ENCODE peak calls at places on chromosomes 5 and 9, in eight cellular contexts. X is tibial artery, A is OCI-LY7, J is cardiac muscle cell, H is Peyer's patch, M is heart left ventricle, K is HepG2, P is psoas muscle. V is an unnamed sample. For H3K4me1, the result is how much of the 10 kb centered on the place peaks cover.

GRCh38 chr9:10571699-10572098 is 41.1 kb downstream of the PTPRD start:
- DNase-seq in M (no peak), P (no peak), A (no peak), X (no peak), H (no peak), K (no peak), J (no peak), V (no peak)

GRCh38 chr5:21802869-21803490 is 1050.2 kb downstream of the CDH12 start:
- DNase-seq in A (peak), H (no peak), X (no peak), J (peak), K (peak), M (no peak), P (no peak), V (no peak)

GRCh38 chr5:56908942-56909293 is 478 bp upstream of the SETD9 start:
- DNase-seq in H (no peak), A (no peak), K (no peak), P (no peak), M (peak), J (no peak), X (peak), V (peak)

GRCh38 chr9:90421786-90422185 is 220.8 kb downstream of the DIRAS2 start:
- DNase-seq in J (no peak), H (no peak), X (no peak), A (no peak), M (no peak), K (no peak), P (no peak), V (no peak)

GRCh38 chr5:116013931-116014330 is 18.3 kb upstream of the ARL14EPL start:
- DNase-seq in P (no peak), J (no peak), A (no peak), H (no peak), K (no peak), X (no peak), M (no peak), V (no peak)

GRCh38 chr5:110040178-110040577 is 350.5 kb downstream of the MAN2A1 start:
- DNase-seq in K (peak), X (no peak), A (no peak), H (no peak), J (no peak), M (no peak), P (no peak), V (no peak)

GRCh38 chr5:153784277-153784676 is 254.4 kb downstream of the FAM114A2 start:
- DNase-seq in P (no peak), X (no peak), A (no peak), J (no peak), H (no peak), K (no peak), M (no peak), V (no peak)

GRCh38 chr9:72173080-72173479 is 23.8 kb downstream of the GDA start:
- DNase-seq in A (no peak), J (no peak), H (no peak), X (no peak), P (no peak), M (no peak), K (no peak), V (no peak)

GRCh38 chr9:37984278-37984671 is 80.3 kb upstream of the SLC25A51 start:
- DNase-seq in K (no peak), A (no peak), M (no peak), X (no peak), J (no peak), P (no peak), H (no peak), V (no peak)

DNA sequence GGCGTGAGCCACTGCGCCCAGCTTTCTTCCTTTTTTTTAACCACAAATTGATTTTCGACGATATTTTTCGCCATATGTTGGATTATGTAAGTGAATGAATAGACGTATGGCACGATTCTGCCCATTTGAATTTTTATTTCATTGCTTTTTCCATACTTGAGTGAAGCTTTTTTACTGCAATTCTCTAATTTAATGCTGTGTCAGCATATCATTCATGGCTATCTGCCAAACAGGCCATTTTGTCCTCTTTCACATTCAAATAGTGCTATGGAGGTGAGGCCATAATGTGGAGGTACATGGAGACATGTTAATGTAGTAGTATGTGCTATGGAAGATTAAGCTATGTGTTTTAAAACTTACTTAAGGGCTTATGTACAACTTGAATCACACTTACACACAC is 152.1 kb upstream of the TUSC1 start:
- DNase-seq in X (no peak), A (no peak), H (no peak), J (no peak), M (no peak), P (no peak), K (no peak), V (peak)
- H3K4me3 ChIP-seq in X (no peak), A (no peak), H (no peak), J (no peak), M (no peak), P (no peak), K (no peak), V (no peak)

GRCh38 chr5:37900692-37901091 is 60.9 kb upstream of the GDNF start:
- DNase-seq in K (peak), X (peak), J (peak), P (peak), A (peak), M (peak), H (peak), V (peak)
- TF ChIP-seq CTCF in K (peak), X (no peak), J (no peak), P (peak), A (no peak), M (peak), H (no peak), V (peak)

DNA sequence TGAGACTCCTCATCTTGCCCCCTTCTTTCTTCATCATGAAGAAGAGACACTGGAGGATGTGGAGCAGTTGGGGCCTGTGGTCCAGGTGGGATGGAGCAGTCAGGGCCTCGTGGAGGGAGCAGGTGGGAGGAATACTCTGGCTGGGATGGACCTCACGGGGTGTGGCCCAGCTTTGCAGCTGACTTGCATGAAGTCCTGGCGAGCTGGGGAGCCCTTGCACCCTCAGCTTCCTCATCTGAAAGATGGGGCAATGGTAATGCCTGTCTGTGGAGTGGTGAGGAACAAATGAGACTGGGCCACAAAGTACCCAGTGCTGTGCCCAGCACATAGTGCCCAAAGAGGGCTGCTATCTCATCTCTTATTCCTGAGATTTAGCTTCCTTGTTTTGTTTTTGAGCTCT is 91.5 kb downstream of the DAB2IP start:
- DNase-seq in A (no peak), M (no peak), P (no peak), K (no peak), J (no peak), X (no peak), H (no peak), V (no peak)
- H3K4me1 ChIP-seq in A (half or more), M (half or more), P (half or more), K (half or more), J (under half), X (half or more), H (half or more), V (under half)

DNA sequence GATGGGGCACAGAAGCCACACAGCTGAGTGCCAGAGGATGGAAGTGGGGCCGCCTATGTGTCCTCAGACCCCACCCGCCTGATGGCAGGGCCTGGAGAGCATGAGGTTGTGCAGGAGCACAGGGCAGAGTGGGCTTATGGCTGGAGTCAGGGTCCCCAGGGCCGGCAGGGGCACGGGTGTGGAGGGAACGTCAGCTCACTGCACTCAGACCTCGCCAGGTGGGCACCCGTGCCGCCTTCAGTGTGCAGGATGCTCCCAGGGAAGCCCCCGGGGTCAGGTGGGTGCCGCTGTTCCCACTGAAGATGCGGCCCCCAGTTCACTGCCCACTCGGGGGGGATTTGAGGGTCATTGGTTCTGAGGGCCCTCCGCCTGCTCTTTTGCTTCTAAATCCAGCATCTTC is 34.9 kb downstream of the EXOC3 start:
- DNase-seq in X (no peak), H (no peak), M (no peak), A (no peak), P (no peak), J (no peak), K (no peak), V (no peak)
- H3K4me3 ChIP-seq in X (no peak), H (no peak), M (no peak), A (no peak), P (no peak), J (no peak), K (no peak), V (no peak)